ENCODE peak calls at places on chromosomes 12 and 14, in eight cellular contexts. V is cardiac muscle cell, J is adrenal gland, G is stomach, N is Peyer's patch, W is IMR-90, I is ovary, T is heart left ventricle. C is an unnamed sample.

GRCh38 chr12:129903956-129904769 is at the start of gene TMEM132D:
- DNase-seq in V (peak; percentile 7), J (no peak), G (no peak), N (no peak), W (no peak), I (no peak), T (no peak), C (no peak)

GRCh38 chr14:71931492-71932228 is 569 bp upstream of the RGS6 start:
- DNase-seq in V (peak; percentile 18), J (no peak), G (no peak), N (no peak), W (no peak), I (no peak), T (no peak), C (no peak)

GRCh38 chr14:50007123-50007903 is 109.1 kb downstream of the VCPKMT start:
- DNase-seq in V (peak; percentile 12), J (no peak), G (no peak), N (no peak), W (no peak), I (no peak), T (no peak), C (no peak)

GRCh38 chr12:123602651-123603195 is 824 bp downstream of the DDX55 start:
- DNase-seq in V (no peak), J (no peak), G (peak; percentile 18), N (no peak), W (no peak), I (no peak), T (no peak), C (no peak)

GRCh38 chr12:89244536-89244935 is 107.8 kb downstream of the DUSP6 start:
- DNase-seq in V (no peak), J (no peak), G (no peak), N (no peak), W (peak; percentile 64), I (no peak), T (no peak), C (no peak)

GRCh38 chr12:121092034-121092433 is 40.6 kb upstream of the P2RX7 start:
- DNase-seq in V (no peak), J (no peak), G (no peak), N (no peak), W (no peak), I (no peak), T (no peak), C (no peak)

GRCh38 chr12:85076688-85077430 is 40.7 kb downstream of the LRRIQ1 start:
- DNase-seq in V (peak; percentile 70), J (no peak), G (no peak), N (no peak), W (peak; percentile 92), I (no peak), T (no peak), C (no peak)

GRCh38 chr12:112803620-112804279 is 12.2 kb downstream of the RPH3A start:
- DNase-seq in V (no peak), J (no peak), G (no peak), N (no peak), W (no peak), I (no peak), T (no peak), C (no peak)

GRCh38 chr14:60651936-60652673 is 2.8 kb upstream of the SIX1 start:
- DNase-seq in V (no peak), J (no peak), G (no peak), N (no peak), W (peak; percentile 21), I (no peak), T (no peak), C (no peak)

GRCh38 chr14:52852810-52853521 is 61.6 kb upstream of the GNPNAT1 start:
- DNase-seq in V (no peak), J (no peak), G (no peak), N (no peak), W (peak; percentile 20), I (no peak), T (no peak), C (no peak)

GRCh38 chr12:14219156-14219555 is 146.3 kb upstream of the ATF7IP start:
- DNase-seq in V (no peak), J (no peak), G (no peak), N (no peak), W (no peak), I (no peak), T (no peak), C (no peak)
- TF ChIP-seq CTCF in V (no peak), J (no peak), G (no peak), N (no peak), W (no peak), I (no peak), T (no peak), C (no peak)

DNA sequence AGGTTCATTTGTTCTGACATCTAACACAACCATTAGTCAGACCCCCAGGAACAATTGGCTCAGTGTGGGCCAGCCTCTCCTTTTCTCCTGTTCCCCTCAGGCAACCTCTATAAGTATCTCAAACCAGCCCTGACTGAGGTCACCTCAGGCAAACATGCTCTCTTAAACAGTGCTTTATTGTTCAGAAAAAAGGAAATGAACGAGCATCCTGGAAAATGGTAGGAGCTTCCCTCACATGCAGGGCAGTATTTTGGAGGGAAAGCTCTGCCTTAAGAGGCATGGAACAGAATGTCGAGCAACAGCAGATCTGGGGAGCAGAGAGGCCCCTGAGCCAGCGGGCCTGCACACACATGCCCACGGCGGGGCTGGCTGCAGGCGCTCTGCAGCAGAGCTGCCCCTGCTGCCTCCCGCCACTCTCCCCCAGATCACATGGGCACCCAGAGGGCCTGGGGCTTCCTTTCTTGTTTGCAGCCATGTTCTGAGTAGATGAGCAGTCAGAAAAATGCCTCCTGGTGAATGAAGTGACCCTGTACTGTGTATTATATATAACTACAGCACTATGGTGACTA is 42.0 kb downstream of the MOK start:
- DNase-seq in V (no peak), J (no peak), G (no peak), N (no peak), W (peak; percentile 60), I (no peak), T (no peak), C (no peak)
- H3K27ac ChIP-seq in V (peak overlapping the region; percentile 60), J (no peak overlapping the region), G (no peak overlapping the region), N (no peak overlapping the region), W (peak overlapping the region; percentile 53), I (no peak overlapping the region), T (peak overlapping the region; percentile 92), C (peak overlapping the region; percentile 59)

DNA sequence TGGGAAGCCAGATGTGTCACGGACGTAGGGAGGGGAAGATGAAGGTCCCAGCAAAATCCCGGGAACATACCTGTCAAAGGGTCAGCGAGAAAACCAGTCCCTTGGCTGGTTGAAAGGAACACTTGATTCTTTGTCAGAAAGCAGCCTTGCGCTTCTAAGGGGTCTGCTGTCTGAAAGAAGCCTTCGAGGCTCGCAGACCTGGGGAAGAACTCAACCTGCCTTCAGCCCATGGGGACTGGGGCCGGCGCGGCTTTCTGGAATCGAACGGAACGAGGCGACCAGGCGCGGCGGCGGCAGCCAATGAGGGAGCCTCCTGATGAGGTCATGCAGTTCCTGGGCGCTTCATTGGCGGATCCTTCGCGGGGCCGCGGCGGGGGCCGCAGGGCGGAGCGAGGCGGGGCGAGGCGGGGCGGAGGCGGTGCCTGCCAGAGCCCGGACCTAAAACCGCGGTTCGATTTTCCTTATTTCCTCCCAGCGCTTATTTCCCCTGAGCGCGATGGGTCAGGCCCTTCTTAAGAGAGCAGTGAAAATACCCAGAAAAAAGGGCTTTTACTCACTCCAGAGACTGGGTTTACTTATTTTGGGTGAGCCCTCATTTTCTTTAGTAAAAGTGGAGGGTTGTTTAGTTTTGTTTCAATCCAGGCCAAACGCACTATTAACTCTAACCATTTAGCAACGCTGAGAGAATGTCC is 11.8 kb upstream of the TTC7B start:
- DNase-seq in V (peak; percentile 93), J (peak; percentile 94), G (peak; percentile 94), N (peak; percentile 88), W (peak; percentile 76), I (peak; percentile 95), T (peak; percentile 97), C (peak; percentile 92)
- H3K4me3 ChIP-seq in V (peak overlapping the region; percentile 10), J (no peak overlapping the region), G (peak overlapping the region; percentile 44), N (peak overlapping the region; percentile 44), W (peak overlapping the region; percentile 41), I (peak overlapping the region; percentile 37), T (peak overlapping the region; percentile 49), C (peak overlapping the region; percentile 22)

DNA sequence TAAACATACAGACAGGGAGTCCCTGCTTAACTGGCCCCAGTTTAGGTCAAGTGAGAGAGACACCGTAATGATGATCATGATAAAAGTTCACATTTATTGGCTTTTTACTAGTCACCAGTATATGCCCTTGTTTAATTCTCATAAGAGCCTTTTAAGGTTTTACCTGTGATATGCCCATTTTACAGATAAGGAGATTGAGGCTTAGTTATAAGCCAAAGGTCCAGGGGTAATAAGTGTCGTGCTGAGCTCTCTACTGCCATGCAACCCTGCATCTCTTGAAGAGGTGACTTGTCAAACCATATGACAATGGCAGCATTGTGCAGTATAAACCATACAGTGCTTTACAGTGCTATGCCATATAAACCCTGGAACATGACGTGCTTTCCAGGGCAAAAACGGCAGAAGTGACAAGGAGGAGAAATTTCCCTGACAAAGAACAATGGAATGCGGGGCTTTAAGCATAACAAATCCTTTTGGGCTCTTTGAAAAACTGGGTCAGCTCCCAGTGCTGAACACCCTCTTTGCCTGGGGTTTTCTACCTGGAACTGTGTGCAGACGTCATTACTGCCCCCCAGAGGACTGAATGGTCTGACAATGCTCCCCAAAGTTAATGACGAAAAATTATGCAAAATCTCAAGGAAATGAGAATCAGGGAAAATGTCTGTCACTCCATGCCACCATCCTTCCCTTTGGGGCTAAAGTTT is 59.7 kb upstream of the C14orf132 start:
- DNase-seq in V (peak; percentile 12), J (no peak), G (no peak), N (no peak), W (no peak), I (no peak), T (no peak), C (no peak)
- TF ChIP-seq CTCF in V (peak; percentile 3), J (no peak), G (no peak), N (no peak), W (no peak), I (no peak), T (no peak), C (no peak)

DNA sequence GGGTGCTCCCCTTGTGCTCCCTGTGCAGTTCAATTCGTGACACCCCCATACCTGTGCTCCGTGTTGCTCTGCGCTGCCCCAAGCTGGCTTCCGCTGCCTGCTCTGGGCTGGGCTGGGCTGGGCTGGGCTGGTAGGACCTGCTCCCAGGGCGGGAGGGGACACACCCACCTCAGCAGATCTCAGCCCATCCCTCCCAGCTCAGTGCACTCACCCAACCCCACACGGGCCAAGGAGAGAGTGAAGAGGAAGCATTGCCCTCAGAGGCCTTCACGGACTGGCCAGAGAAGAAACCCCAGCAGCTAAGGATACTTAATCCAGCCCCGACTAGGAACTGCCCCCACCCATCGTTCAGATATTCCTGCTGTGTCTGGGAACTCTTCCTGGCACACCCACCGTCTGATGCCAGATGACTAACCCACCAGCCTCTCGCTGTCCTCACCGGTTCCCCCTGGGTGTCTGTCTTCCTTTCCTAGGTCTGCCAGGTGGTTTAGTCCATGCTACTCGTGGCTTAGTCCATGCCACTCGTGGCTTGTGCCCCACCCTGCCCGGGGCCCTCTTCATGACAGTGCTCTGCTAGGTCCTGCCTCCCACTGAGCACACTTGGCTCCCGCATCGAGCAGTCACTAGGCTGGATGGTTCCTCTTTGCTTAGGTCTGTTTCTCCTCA is at the start of gene LPAR5:
- DNase-seq in V (no peak), J (peak; percentile 33), G (peak; percentile 78), N (peak; percentile 87), W (no peak), I (no peak), T (no peak), C (no peak)
- H3K27ac ChIP-seq in V (no peak within 1 kb of the TSS), J (peak within 1 kb of the TSS; percentile 69), G (peak within 1 kb of the TSS; percentile 50), N (peak within 1 kb of the TSS; percentile 90), W (no peak within 1 kb of the TSS), I (no peak within 1 kb of the TSS), T (no peak within 1 kb of the TSS), C (peak within 1 kb of the TSS; percentile 28)

GRCh38 chr12:66074561-66074960 is 56.0 kb downstream of the LLPH start:
- DNase-seq in V (no peak), J (no peak), G (no peak), N (no peak), W (peak; percentile 79), I (no peak), T (no peak), C (no peak)
- H3K4me3 ChIP-seq in V (no peak overlapping the region), J (no peak overlapping the region), G (no peak overlapping the region), N (no peak overlapping the region), W (no peak overlapping the region), I (no peak overlapping the region), T (no peak overlapping the region), C (no peak overlapping the region)

C was measured in lung.